ENCODE peak calls at places on chromosome 12, in eight cellular contexts. E is neural crest cell, P is breast epithelium, O is neural progenitor cell, I is fibroblast of pulmonary artery, L is PC-3, V is HFF-Myc, Y is coronary artery. K is an unnamed sample.

GRCh38 chr12:79911889-79912656 is 22.8 kb downstream of the PPP1R12A start:
- DNase-seq in O (no peak), I (peak; percentile 43), P (no peak), V (no peak), L (peak; percentile 35), E (no peak), Y (no peak), K (no peak)

GRCh38 chr12:131046813-131047788 is 93.4 kb downstream of the ADGRD1 start:
- DNase-seq in I (no peak), Y (no peak), P (no peak), L (no peak), V (no peak), O (no peak), E (no peak), K (no peak)

GRCh38 chr12:93824514-93825500 is 147.6 kb downstream of the CRADD start:
- DNase-seq in I (no peak), E (no peak), L (no peak), O (peak; percentile 64), Y (no peak), P (no peak), V (no peak), K (no peak)

GRCh38 chr12:53378705-53379388 is 1.1 kb upstream of the SP1 start:
- DNase-seq in Y (no peak), O (no peak), I (no peak), P (no peak), V (no peak), E (no peak), L (peak; percentile 3), K (no peak)

GRCh38 chr12:94498073-94498472 is 38.4 kb upstream of the CEP83 start:
- DNase-seq in E (no peak), O (no peak), L (peak; percentile 7), V (no peak), Y (no peak), I (no peak), P (no peak), K (no peak)

GRCh38 chr12:6451348-6452244 is at the start of gene TAPBPL:
- DNase-seq in Y (peak; percentile 94), I (peak; percentile 84), V (peak; percentile 59), L (no peak), E (peak; percentile 44), O (peak; percentile 89), P (peak; percentile 81), K (peak; percentile 84)

GRCh38 chr12:93823616-93824410 is 146.6 kb downstream of the CRADD start:
- DNase-seq in V (no peak), L (no peak), O (no peak), E (no peak), Y (no peak), I (no peak), P (no peak), K (no peak)

GRCh38 chr12:122473543-122474323 is 27.0 kb downstream of the ZCCHC8 start:
- DNase-seq in L (no peak), V (no peak), Y (no peak), O (no peak), P (peak; percentile 16), I (peak; percentile 51), E (no peak), K (no peak)

GRCh38 chr12:132438139-132438700 is 51.7 kb upstream of the FBRSL1 start:
- DNase-seq in E (no peak), V (no peak), O (no peak), Y (no peak), P (no peak), I (no peak), L (no peak), K (no peak)

DNA sequence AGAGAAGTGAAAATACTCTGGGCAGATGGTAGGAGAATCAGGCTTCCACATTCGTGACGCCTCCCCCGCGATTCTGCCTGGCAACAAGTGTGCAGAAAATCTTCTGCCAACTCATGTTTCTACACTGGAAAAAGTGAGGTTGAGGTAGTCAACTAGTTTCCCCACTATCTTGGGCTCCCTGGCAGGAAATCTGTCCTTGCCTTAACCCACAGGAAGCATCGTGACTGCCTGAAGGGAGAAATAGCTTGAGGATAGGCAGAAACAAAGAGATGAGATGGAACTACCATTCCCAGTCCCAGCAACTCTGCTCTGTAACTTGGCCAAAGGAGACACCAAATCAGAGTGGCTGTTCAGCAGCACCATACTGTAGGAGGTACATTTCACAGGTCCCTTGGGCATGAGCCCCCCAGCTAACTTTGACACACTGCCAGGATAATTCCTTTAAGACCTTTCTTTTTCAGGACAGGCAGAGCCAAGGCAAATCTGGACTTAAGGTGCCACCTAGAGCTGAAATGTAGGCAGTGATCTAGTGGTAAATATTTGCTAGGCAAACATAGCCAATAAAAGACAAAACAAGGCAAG is 205.0 kb downstream of the PTPRO start:
- DNase-seq in E (no peak), I (peak; percentile 45), Y (no peak), P (no peak), L (peak; percentile 53), V (no peak), O (peak; percentile 45), K (no peak)
- TF ChIP-seq CTCF in E (peak; percentile 36), I (peak; percentile 31), Y (no peak), P (no peak), L (peak; percentile 72), V (peak; percentile 21), O (peak; percentile 58), K (no peak)

GRCh38 chr12:3207174-3207573 is 130.0 kb downstream of the TSPAN9 start:
- DNase-seq in O (peak; percentile 80), V (no peak), E (no peak), L (no peak), Y (no peak), P (no peak), I (no peak), K (no peak)

GRCh38 chr12:3205742-3206519 is 128.8 kb downstream of the TSPAN9 start:
- DNase-seq in L (no peak), I (no peak), O (no peak), P (peak; percentile 35), Y (no peak), V (no peak), E (no peak), K (no peak)

GRCh38 chr12:3204716-3205617 is 127.8 kb downstream of the TSPAN9 start:
- DNase-seq in E (no peak), V (no peak), L (no peak), I (no peak), P (no peak), O (no peak), Y (no peak), K (no peak)

GRCh38 chr12:3206536-3207072 is 129.4 kb downstream of the TSPAN9 start:
- DNase-seq in L (no peak), V (no peak), P (no peak), E (no peak), O (no peak), Y (no peak), I (no peak), K (no peak)

DNA sequence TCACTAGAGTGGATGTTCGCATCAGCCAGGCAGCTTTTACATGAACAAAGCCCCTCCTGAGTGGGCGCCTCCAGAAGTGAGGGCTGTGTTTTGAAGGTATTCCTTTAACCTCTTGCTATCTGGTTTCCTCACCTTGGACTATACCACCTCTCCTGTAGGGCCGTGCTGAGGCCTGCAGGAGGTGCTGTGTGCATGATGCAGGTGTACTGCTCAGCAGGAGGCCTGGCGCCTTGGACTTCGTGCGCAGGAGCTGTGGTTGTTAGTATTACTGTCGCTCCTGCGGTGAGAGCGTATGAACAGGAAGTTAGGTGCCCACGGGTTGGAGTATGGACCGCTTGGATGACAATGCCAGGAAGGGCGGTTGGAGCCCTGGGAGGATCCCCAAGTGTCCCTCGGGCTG is 130.7 kb downstream of the TSPAN9 start:
- DNase-seq in P (no peak), L (no peak), O (peak; percentile 57), I (no peak), V (no peak), Y (no peak), E (no peak), K (no peak)
- TF ChIP-seq CTCF in P (no peak), L (peak; percentile 50), O (peak; percentile 54), I (peak; percentile 33), V (peak; percentile 32), Y (no peak), E (peak; percentile 43), K (no peak)

GRCh38 chr12:116999066-116999465 is 88.3 kb downstream of the FBXW8 start:
- DNase-seq in Y (no peak), I (no peak), L (no peak), P (no peak), O (no peak), V (no peak), E (no peak), K (no peak)

GRCh38 chr12:117000316-117000715 is 89.6 kb downstream of the FBXW8 start:
- DNase-seq in Y (no peak), I (no peak), E (no peak), L (no peak), P (no peak), O (no peak), V (no peak), K (no peak)

GRCh38 chr12:117003883-117004404 is 93.2 kb downstream of the FBXW8 start:
- DNase-seq in O (no peak), P (no peak), Y (no peak), L (no peak), I (no peak), V (no peak), E (no peak), K (no peak)

GRCh38 chr12:117005417-117006046 is 93.7 kb downstream of the TESC start:
- DNase-seq in V (no peak), I (no peak), O (no peak), E (no peak), P (no peak), L (no peak), Y (no peak), K (no peak)

GRCh38 chr12:117002040-117002832 is 91.5 kb downstream of the FBXW8 start:
- DNase-seq in P (no peak), V (no peak), E (no peak), L (no peak), O (no peak), Y (no peak), I (peak; percentile 60), K (no peak)
- TF ChIP-seq CTCF in P (no peak), V (no peak), E (no peak), L (no peak), O (no peak), Y (no peak), I (no peak), K (no peak)

DNA sequence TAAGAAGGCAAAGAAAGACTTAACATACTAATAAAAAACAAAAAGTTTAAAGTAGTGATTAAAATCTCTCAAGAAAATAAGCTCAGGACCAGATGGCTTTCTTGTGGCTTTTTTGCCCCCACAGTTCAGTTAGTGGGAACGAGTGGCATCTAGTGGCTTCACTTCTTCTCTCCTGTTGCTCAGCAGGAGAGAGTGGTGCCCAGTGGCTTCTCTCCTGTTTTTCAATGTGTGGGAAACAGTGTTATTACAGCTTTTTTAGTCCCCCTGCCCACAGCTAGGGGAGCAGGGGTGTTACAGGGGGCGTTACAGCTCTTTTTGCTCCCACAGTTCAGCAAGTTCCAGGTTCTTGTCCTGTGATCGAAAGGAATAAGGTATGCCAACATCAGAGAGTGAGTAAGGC is 135.2 kb downstream of the RERGL start:
- DNase-seq in L (peak; percentile 35), Y (no peak), V (no peak), I (no peak), P (no peak), E (no peak), O (peak; percentile 6), K (no peak)
- TF ChIP-seq CTCF in L (peak; percentile 46), Y (no peak), V (no peak), I (no peak), P (no peak), E (no peak), O (no peak), K (no peak)

GRCh38 chr12:76559277-76560082 is at the start of gene OSBPL8:
- DNase-seq in P (peak; percentile 95), I (peak; percentile 89), L (peak; percentile 93), E (peak; percentile 93), Y (peak; percentile 97), V (peak; percentile 58), O (peak; percentile 97), K (peak; percentile 97)
- TF ChIP-seq CTCF in P (no peak), I (no peak), L (no peak), E (peak; percentile 9), Y (no peak), V (no peak), O (peak; percentile 23), K (no peak)

K was measured in lung.